ENCODE peak calls at places on chromosomes 12 and 14, in ten cellular contexts. Z is right atrium auricular region, C is OCI-LY7, M is fibroblast of villous mesenchyme, Y is left lung, X is lung, F is type B pancreatic cell, P is brain microvascular endothelial cell, R is CD14-positive monocyte, J is thyroid gland. S is an unnamed sample.

GRCh38 chr14:75991753-75992152 is 6.2 kb downstream of the IFT43 start:
- DNase-seq in Z (no peak), Y (no peak), C (no peak), R (no peak), M (peak), P (no peak), F (no peak), J (no peak), X (no peak), S (no peak)

GRCh38 chr12:92506460-92506859 is 196.3 kb upstream of the PLEKHG7 start:
- DNase-seq in J (no peak), R (no peak), C (no peak), X (no peak), Y (no peak), P (no peak), M (peak), Z (no peak), F (no peak), S (no peak)

GRCh38 chr14:96192975-96193805 is 11.4 kb upstream of the BDKRB2 start:
- DNase-seq in F (no peak), X (no peak), Z (no peak), C (no peak), R (no peak), J (no peak), P (no peak), M (no peak), Y (no peak), S (no peak)

GRCh38 chr14:72443256-72443655 is 450.6 kb downstream of the DPF3 start:
- DNase-seq in M (no peak), R (no peak), C (no peak), Z (no peak), P (no peak), Y (no peak), F (no peak), J (no peak), X (no peak), S (no peak)

GRCh38 chr12:40271981-40272664 is 47.3 kb downstream of the LRRK2 start:
- DNase-seq in M (no peak), P (no peak), C (no peak), Z (no peak), Y (no peak), R (no peak), J (no peak), X (no peak), F (no peak), S (no peak)

GRCh38 chr14:31949709-31950108 is 127.4 kb upstream of the ARHGAP5 start:
- DNase-seq in J (no peak), C (no peak), M (peak), Z (no peak), X (no peak), R (no peak), P (no peak), F (no peak), Y (no peak), S (no peak)

GRCh38 chr12:117674313-117674712 is 294.5 kb downstream of the KSR2 start:
- DNase-seq in Z (no peak), M (no peak), P (no peak), X (no peak), R (no peak), Y (no peak), C (no peak), F (no peak), J (no peak), S (no peak)

GRCh38 chr14:31968107-31968810 is 108.8 kb upstream of the ARHGAP5 start:
- DNase-seq in Y (no peak), Z (no peak), R (no peak), J (no peak), X (no peak), P (no peak), F (no peak), M (peak), C (peak), S (no peak)

GRCh38 chr12:18141583-18141982 is 51.6 kb upstream of the RERGL start:
- DNase-seq in Z (no peak), F (no peak), Y (no peak), P (peak), M (no peak), C (no peak), J (no peak), R (no peak), X (no peak), S (no peak)

GRCh38 chr14:73795974-73796373 is 55.7 kb upstream of the PTGR2 start:
- DNase-seq in C (no peak), F (no peak), Y (no peak), X (no peak), M (no peak), R (no peak), P (no peak), J (no peak), Z (no peak), S (no peak)

GRCh38 chr12:21502164-21502496 is 541 bp downstream of the GOLT1B start:
- DNase-seq in J (peak), M (peak), X (no peak), Z (no peak), C (peak), R (no peak), F (no peak), Y (peak), P (peak), S (peak)

GRCh38 chr12:96395236-96395635 is 5.0 kb downstream of the CDK17 start:
- DNase-seq in R (no peak), Z (no peak), F (no peak), X (no peak), P (no peak), Y (no peak), J (no peak), C (no peak), M (no peak), S (no peak)

GRCh38 chr14:106790189-106791036 is 1264.0 kb downstream of the TMEM121 start:
- DNase-seq in Y (peak), J (peak), C (peak), F (no peak), M (no peak), P (no peak), R (peak), X (peak), Z (no peak), S (peak)

GRCh38 chr12:5428332-5429221 is 3.3 kb upstream of the NTF3 start:
- DNase-seq in R (no peak), P (peak), F (no peak), Y (no peak), C (peak), M (peak), X (no peak), J (no peak), Z (no peak), S (no peak)

GRCh38 chr12:85179680-85180300 is 100.2 kb upstream of the ALX1 start:
- DNase-seq in R (no peak), F (no peak), C (no peak), M (no peak), P (peak), J (no peak), Z (no peak), X (no peak), Y (no peak), S (no peak)

GRCh38 chr14:102252834-102253801 is 51.8 kb downstream of the MOK start:
- DNase-seq in X (no peak), J (no peak), M (no peak), Z (no peak), P (no peak), F (no peak), C (no peak), R (no peak), Y (no peak), S (no peak)

GRCh38 chr12:109580684-109581333 is 7.2 kb downstream of the MVK start:
- DNase-seq in Z (no peak), M (no peak), R (no peak), F (no peak), Y (peak), X (no peak), C (no peak), P (no peak), J (peak), S (no peak)

GRCh38 chr12:56032006-56032405 is 9.7 kb upstream of the RPS26 start:
- DNase-seq in J (no peak), Z (no peak), C (no peak), M (no peak), F (no peak), Y (no peak), X (no peak), P (no peak), R (no peak), S (peak)

GRCh38 chr14:26925876-26926584 is 328.2 kb upstream of the NOVA1 start:
- DNase-seq in M (peak), Y (peak), J (peak), X (peak), Z (no peak), R (peak), F (no peak), P (no peak), C (no peak), S (no peak)

GRCh38 chr14:103925316-103925715 is 2.9 kb upstream of the TDRD9 start:
- DNase-seq in J (no peak), Z (no peak), P (no peak), X (no peak), C (peak), F (no peak), M (no peak), R (no peak), Y (no peak), S (no peak)

GRCh38 chr12:23204933-23205778 is 580.2 kb downstream of the ETNK1 start:
- DNase-seq in J (peak), Y (no peak), Z (no peak), P (peak), X (no peak), F (no peak), R (no peak), M (peak), C (peak), S (peak)

GRCh38 chr12:125568306-125568705 is 503.1 kb downstream of the AACS start:
- DNase-seq in Y (no peak), X (no peak), M (no peak), R (no peak), J (no peak), F (no peak), Z (no peak), P (no peak), C (no peak), S (no peak)

GRCh38 chr14:93105362-93105761 is 10.4 kb downstream of the ITPK1 start:
- DNase-seq in X (peak), P (peak), Z (peak), M (peak), J (no peak), F (no peak), R (peak), C (no peak), Y (peak), S (no peak)

GRCh38 chr12:20189767-20190166 is 178.6 kb upstream of the PDE3A start:
- DNase-seq in Y (no peak), Z (no peak), X (no peak), P (no peak), R (no peak), M (no peak), F (no peak), J (no peak), C (no peak), S (no peak)

GRCh38 chr12:94704452-94704871 is 54.1 kb upstream of the TMCC3 start:
- DNase-seq in F (no peak), J (peak), C (no peak), Y (no peak), R (no peak), Z (no peak), X (no peak), P (peak), M (peak), S (no peak)

GRCh38 chr14:61894452-61895077 is 132.3 kb downstream of the SNAPC1 start:
- DNase-seq in Z (no peak), P (peak), M (peak), J (peak), C (peak), R (no peak), X (peak), F (no peak), Y (no peak), S (peak)

GRCh38 chr14:98008381-98009113 is 1211.4 kb downstream of the VRK1 start:
- DNase-seq in J (no peak), R (no peak), P (no peak), Z (no peak), Y (no peak), C (no peak), M (no peak), F (no peak), X (no peak), S (peak)

GRCh38 chr12:122841544-122842321 is 6.5 kb downstream of the HIP1R start:
- DNase-seq in Y (no peak), J (peak), P (peak), Z (no peak), R (peak), X (no peak), F (no peak), C (no peak), M (peak), S (no peak)

GRCh38 chr14:91405241-91405721 is 12.3 kb downstream of the CCDC88C start:
- DNase-seq in J (no peak), Y (no peak), C (no peak), Z (no peak), X (no peak), M (no peak), R (no peak), F (no peak), P (no peak), S (peak)

GRCh38 chr12:81627336-81628189 is 131.6 kb downstream of the PPFIA2 start:
- DNase-seq in Z (no peak), R (no peak), F (no peak), Y (no peak), J (no peak), M (peak), C (peak), P (peak), X (no peak), S (no peak)

GRCh38 chr12:6285532-6286306 is 24.8 kb upstream of the PLEKHG6 start:
- DNase-seq in Z (no peak), X (no peak), R (no peak), P (no peak), M (peak), J (no peak), Y (no peak), C (no peak), F (no peak), S (no peak)

GRCh38 chr14:104420990-104421389 is 158.6 kb upstream of the C14orf180 start:
- DNase-seq in X (no peak), R (no peak), J (no peak), Y (no peak), M (no peak), C (no peak), P (no peak), Z (peak), F (peak), S (no peak)

GRCh38 chr14:100754020-100754419 is 27.3 kb downstream of the DLK1 start:
- DNase-seq in J (no peak), Z (no peak), Y (no peak), F (no peak), M (no peak), R (no peak), P (no peak), X (no peak), C (no peak), S (no peak)

GRCh38 chr12:18882690-18883089 is 144.8 kb downstream of the CAPZA3 start:
- DNase-seq in Y (no peak), F (no peak), J (no peak), M (no peak), X (no peak), Z (no peak), R (no peak), C (no peak), P (no peak), S (no peak)

GRCh38 chr12:80643961-80644360 is 63.5 kb upstream of the MYF6 start:
- DNase-seq in Y (no peak), Z (no peak), F (no peak), R (no peak), J (no peak), M (no peak), P (no peak), X (no peak), C (no peak), S (no peak)

GRCh38 chr12:109239691-109240090 is 69.4 kb downstream of the FOXN4 start:
- DNase-seq in X (no peak), C (no peak), P (no peak), M (no peak), Z (no peak), Y (no peak), F (no peak), R (no peak), J (no peak), S (no peak)

GRCh38 chr12:12807970-12808702 is 5.0 kb upstream of the DDX47 start:
- DNase-seq in Z (peak), P (no peak), M (peak), Y (no peak), F (no peak), R (peak), J (peak), C (peak), X (no peak), S (peak)
- TF ChIP-seq CTCF in Z (no peak), P (no peak), M (no peak), Y (no peak), F (no peak), R (no peak), J (no peak), C (no peak), X (no peak), S (no peak)

DNA sequence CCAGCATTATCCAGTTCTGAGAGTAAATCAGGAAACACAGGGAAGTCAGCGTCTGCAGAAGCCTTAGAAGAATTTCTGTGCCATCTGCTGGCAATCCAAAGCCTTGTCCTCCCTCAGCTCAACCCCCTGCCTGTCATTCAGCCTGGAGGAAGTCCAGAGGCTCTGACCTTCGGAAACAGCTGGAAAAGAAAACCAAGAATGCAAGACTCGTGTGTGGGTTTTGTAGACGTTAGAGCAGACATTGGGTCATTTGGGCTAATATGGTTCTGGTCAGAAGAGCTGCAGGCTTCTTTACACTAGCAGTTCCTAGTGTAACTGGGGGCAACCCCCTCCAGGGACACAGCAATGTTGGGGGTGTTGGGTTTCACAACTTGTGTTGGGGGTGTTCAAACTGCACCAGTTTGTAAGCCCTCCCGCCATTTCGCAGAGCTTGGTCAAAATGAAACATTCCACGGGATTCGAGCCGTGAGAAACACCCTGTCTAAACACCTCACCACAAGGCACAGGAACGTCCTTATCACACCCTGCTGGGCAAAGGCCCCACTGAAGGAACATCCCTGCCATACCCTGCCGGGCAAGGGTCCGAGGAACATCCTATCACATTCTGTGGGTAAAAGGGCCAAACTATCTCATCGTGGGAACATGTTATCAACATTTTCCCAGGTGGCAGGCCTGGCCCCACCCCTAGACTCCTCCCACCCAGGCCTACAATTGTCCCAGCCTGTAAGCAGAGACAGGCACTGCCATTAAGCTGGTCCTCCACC is 21.0 kb upstream of the SERPINA4 start:
- DNase-seq in R (no peak), Z (peak), C (no peak), P (peak), F (no peak), X (no peak), Y (no peak), M (no peak), J (no peak), S (no peak)
- TF ChIP-seq CTCF in R (no peak), Z (no peak), C (no peak), P (peak), F (no peak), X (no peak), Y (no peak), M (no peak), J (no peak), S (no peak)

GRCh38 chr12:104166465-104166864 is 28.5 kb upstream of the NFYB start:
- DNase-seq in M (peak), X (no peak), Y (no peak), J (no peak), R (no peak), F (no peak), C (no peak), Z (no peak), P (no peak), S (no peak)

GRCh38 chr12:104164635-104165034 is 26.6 kb upstream of the NFYB start:
- DNase-seq in R (no peak), F (no peak), Z (no peak), J (no peak), P (no peak), Y (no peak), C (no peak), M (no peak), X (no peak), S (no peak)

GRCh38 chr12:104165801-104166200 is 27.8 kb upstream of the NFYB start:
- DNase-seq in C (no peak), X (no peak), Z (no peak), J (no peak), P (no peak), R (no peak), M (no peak), F (no peak), Y (no peak), S (no peak)

GRCh38 chr12:104167519-104168458 is 29.8 kb upstream of the NFYB start:
- DNase-seq in J (no peak), F (no peak), Z (no peak), Y (no peak), R (no peak), X (no peak), P (no peak), M (no peak), C (no peak), S (no peak)

GRCh38 chr12:104163631-104164030 is 25.6 kb upstream of the NFYB start:
- DNase-seq in P (no peak), F (no peak), R (no peak), Y (no peak), C (no peak), J (no peak), Z (no peak), X (no peak), M (no peak), S (no peak)
- TF ChIP-seq CTCF in P (no peak), F (no peak), R (no peak), Y (no peak), C (no peak), J (no peak), Z (no peak), X (no peak), M (no peak), S (no peak)

DNA sequence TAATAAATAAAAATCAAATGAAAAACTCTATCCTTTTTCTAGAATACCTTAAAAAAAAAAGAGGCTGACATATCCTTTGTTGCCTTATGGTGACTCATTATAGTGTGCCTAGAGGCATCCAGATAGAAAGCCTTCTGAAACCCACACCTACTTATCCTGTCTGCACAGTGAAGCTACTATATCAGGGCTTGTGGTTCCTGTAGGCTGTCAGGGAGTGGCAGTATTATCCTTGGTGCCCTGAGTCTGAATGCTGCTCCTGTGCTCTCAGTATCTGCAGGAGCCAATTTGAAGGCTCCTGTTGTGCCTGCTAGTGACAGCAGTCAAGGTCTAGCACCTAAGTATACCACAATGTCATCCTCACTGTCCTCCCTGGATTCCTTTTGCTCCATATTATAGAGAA is 168.4 kb upstream of the AVPR1A start:
- DNase-seq in R (no peak), Y (no peak), M (no peak), F (no peak), P (peak), X (no peak), Z (no peak), C (no peak), J (no peak), S (no peak)
- TF ChIP-seq CTCF in R (no peak), Y (no peak), M (no peak), F (no peak), P (peak), X (no peak), Z (no peak), C (no peak), J (no peak), S (no peak)

S was measured in activated CD8-positive, alpha-beta T cell treated with anti-CD3 and anti-CD28 coated beads for 36 hours.